ENCODE peak calls at places on chromosomes 13 and 19, in four cellular contexts. M, A, C and R are unnamed samples.
A peak's percentile ranks its signal among the peaks of the same experiment; 100 is the strongest.

GRCh38 chr19:29660835-29661234 is 4.4 kb upstream of the PLEKHF1 start:
- DNase-seq in M (no peak), C (peak; percentile 72), A (no peak), R (no peak)

GRCh38 chr19:56106993-56107392 is 14.1 kb downstream of the ZNF787 start:
- DNase-seq in M (no peak), A (no peak), C (no peak), R (no peak)

GRCh38 chr19:47247308-47247990 is 8.9 kb upstream of the CCDC9 start:
- DNase-seq in A (peak; percentile 74), M (peak; percentile 75), C (peak; percentile 93), R (no peak)

GRCh38 chr19:3135961-3136683 is at the start of gene GNA15:
- DNase-seq in A (no peak), M (no peak), C (no peak), R (peak; percentile 67)

GRCh38 chr13:95121516-95121915 is 179.7 kb downstream of the ABCC4 start:
- DNase-seq in M (no peak), C (no peak), A (no peak), R (no peak)

GRCh38 chr19:12052571-12053169 is at the start of gene ZNF878:
- DNase-seq in A (peak; percentile 63), M (peak; percentile 85), C (peak; percentile 86), R (no peak)

GRCh38 chr13:33676700-33677048 is 141.3 kb upstream of the RFC3 start:
- DNase-seq in C (no peak), A (peak; percentile 39), M (peak; percentile 21), R (no peak)

GRCh38 chr19:17673937-17674799 is 14.0 kb downstream of the UNC13A start:
- DNase-seq in A (no peak), M (no peak), C (no peak), R (no peak)

GRCh38 chr19:4233282-4233853 is 4.0 kb downstream of the EBI3 start:
- DNase-seq in M (peak; percentile 8), A (no peak), C (peak; percentile 82), R (no peak)

GRCh38 chr13:25213716-25214115 is 41.6 kb upstream of the AMER2 start:
- DNase-seq in M (no peak), C (no peak), A (no peak), R (peak; percentile 73)

GRCh38 chr13:110132178-110132975 is 174.6 kb downstream of the COL4A1 start:
- DNase-seq in C (no peak), A (no peak), M (peak; percentile 50), R (no peak)

GRCh38 chr19:45404557-45405434 is at the start of gene PPP1R13L:
- DNase-seq in A (peak; percentile 90), M (peak; percentile 56), C (peak; percentile 92), R (peak; percentile 94)

GRCh38 chr19:31135841-31136240 is 213.4 kb downstream of the TSHZ3 start:
- DNase-seq in A (no peak), C (no peak), M (peak; percentile 56), R (no peak)

DNA sequence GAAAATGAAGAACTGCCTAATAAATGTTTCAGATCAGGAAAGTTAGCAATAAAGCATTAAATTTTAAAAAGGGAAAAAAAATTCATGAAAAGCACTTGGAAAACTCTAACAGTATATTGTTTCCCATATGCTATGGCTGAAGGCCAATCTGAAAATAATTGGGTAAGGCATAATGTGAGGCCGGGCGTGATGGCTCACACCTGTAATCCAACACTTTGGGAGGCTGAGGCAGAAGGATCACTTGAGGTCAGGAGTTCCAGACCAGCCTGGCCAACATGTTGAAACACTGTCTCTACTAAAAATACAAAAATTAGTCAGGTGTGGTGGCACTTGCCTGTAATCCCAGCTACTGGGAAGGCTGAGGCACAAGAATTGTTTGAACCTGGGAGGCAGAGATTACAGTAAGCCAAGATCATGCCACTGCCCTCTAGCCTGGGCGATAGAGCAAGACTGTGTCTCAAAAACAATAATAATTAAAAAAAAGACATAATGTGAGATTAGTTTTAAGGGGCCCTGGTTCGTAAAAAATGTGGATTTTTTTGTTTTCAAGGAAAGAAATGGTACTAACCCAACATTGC is 15.2 kb downstream of the INTS6 start:
- DNase-seq in M (no peak), A (no peak), C (no peak), R (no peak)
- H3K4me1 ChIP-seq in M (no peaks in the 10 kb centered on the region), A (no peaks in the 10 kb centered on the region), C (peaks cover 7% of the 10 kb centered on the region), R (no peaks in the 10 kb centered on the region)

GRCh38 chr19:9842834-9843625 is 7.9 kb downstream of the PIN1 start:
- DNase-seq in C (no peak), M (no peak), A (no peak), R (no peak)

GRCh38 chr19:9836021-9836420 is 903 bp downstream of the PIN1 start:
- DNase-seq in A (no peak), M (peak; percentile 43), C (peak; percentile 45), R (no peak)

GRCh38 chr19:9838324-9838723 is 3.2 kb downstream of the PIN1 start:
- DNase-seq in C (no peak), M (no peak), A (no peak), R (no peak)

GRCh38 chr19:9835507-9835949 is 410 bp downstream of the PIN1 start:
- DNase-seq in A (no peak), C (no peak), M (no peak), R (no peak)

DNA sequence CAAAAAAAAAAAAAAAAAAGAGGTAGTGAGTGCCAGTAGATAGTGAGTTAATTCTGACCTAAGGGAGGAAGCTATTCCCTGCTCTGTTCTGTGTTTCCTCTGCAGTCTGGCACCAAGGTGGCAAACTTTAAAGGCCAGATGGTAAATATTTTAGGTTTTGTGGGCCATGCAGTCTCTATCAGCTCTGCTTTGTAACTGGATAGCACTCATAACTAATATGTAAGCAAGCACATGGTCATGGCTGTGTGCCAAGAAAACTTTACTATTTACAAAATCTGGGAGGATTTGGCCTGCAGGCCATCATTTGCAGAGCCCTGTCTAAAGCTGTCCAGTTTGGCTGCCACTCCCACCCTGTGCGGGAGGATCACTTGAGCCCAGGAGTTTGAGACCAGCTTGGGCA is 4.3 kb downstream of the PIN1 start:
- DNase-seq in M (peak; percentile 51), A (no peak), C (no peak), R (no peak)
- H3K9me1 ChIP-seq in M (peaks cover 4% of the 10 kb centered on the region), A (no peaks in the 10 kb centered on the region), C (peaks cover 2% of the 10 kb centered on the region), R (no peaks in the 10 kb centered on the region)

GRCh38 chr13:106529415-106530208 is 5.8 kb downstream of the EFNB2 start:
- DNase-seq in M (no peak), A (peak; percentile 30), C (no peak), R (no peak)

GRCh38 chr13:106528711-106529414 is 6.6 kb downstream of the EFNB2 start:
- DNase-seq in M (no peak), A (no peak), C (no peak), R (no peak)

GRCh38 chr13:106532111-106532929 is 3.1 kb downstream of the EFNB2 start:
- DNase-seq in M (peak; percentile 32), C (no peak), A (peak; percentile 65), R (no peak)

GRCh38 chr13:106530907-106531520 is 4.4 kb downstream of the EFNB2 start:
- DNase-seq in C (no peak), A (peak; percentile 61), M (no peak), R (no peak)

DNA sequence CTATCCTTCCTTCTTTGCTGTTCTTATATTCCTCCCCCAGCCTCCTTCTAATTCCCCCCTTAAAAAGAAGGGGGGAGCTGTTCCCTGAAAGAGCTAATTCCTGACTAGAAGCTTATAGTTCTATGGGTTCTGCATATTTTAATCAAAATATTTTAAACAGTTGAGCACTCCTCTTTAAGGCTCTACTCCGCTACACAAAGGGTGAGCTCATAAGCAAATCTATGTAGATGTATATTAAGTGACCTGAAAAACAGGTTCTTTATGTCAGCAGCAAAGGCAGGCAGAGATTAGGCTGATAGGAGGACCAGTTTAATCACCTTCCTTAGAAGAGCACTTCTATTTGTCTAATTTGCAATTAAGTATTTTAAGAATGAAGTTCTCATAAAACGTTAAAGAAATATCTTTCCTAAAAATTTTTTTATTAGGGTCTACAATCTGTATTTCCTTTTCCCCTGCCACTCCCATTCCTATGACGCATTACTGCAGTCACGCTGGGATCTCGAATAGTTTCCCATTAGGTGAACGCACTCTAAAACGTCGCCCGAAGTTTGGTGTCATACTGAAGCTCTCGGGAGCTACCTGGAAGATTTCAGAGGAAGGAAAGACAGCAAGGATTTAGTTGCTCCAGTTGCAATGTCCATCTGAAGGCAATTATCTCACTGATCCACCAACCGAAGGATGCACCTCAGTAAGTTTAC is 5.1 kb downstream of the EFNB2 start:
- DNase-seq in A (peak; percentile 61), M (no peak), C (no peak), R (no peak)
- H3K4me1 ChIP-seq in A (peaks cover 21% of the 10 kb centered on the region), M (peaks cover 5% of the 10 kb centered on the region), C (no peaks in the 10 kb centered on the region), R (peaks cover 46% of the 10 kb centered on the region)

DNA sequence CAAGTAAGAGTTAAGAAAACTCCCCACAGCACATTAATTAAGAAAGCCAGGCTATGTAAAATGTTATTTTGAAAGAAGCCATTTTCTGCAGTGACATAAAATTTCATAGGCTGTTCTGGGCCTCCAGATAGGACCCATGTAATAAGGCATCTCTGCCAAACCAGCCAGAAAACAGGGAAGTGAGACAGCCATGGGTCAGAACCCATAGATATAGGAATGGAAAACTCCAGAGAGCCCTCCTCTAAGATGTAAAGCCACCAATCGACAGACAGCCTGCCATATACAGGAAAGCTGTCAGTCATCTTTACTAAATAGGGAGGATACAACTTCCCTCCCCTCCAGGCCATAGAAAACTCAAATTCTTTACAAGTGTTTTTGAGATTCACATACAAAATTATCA is 493.3 kb downstream of the COG6 start:
- DNase-seq in M (no peak), C (no peak), A (peak; percentile 55), R (no peak)
- H3K9me1 ChIP-seq in M (no peaks in the 10 kb centered on the region), C (no peaks in the 10 kb centered on the region), A (no peaks in the 10 kb centered on the region), R (no peaks in the 10 kb centered on the region)

GRCh38 chr13:44108345-44108858 is 228.7 kb downstream of the LACC1 start:
- DNase-seq in A (peak; percentile 35), M (no peak), C (no peak), R (no peak)
- H3K4me1 ChIP-seq in A (no peaks in the 10 kb centered on the region), M (no peaks in the 10 kb centered on the region), C (no peaks in the 10 kb centered on the region), R (peaks cover 17% of the 10 kb centered on the region)

GRCh38 chr13:100674363-100674847 is at the start of gene TMTC4:
- DNase-seq in C (no peak), A (no peak), M (no peak), R (no peak)

GRCh38 chr13:100674848-100675659 is 459 bp upstream of the TMTC4 start:
- DNase-seq in C (peak; percentile 96), M (peak; percentile 96), A (peak; percentile 99), R (peak; percentile 57)

GRCh38 chr13:100673376-100673830 is 1.2 kb downstream of the TMTC4 start:
- DNase-seq in A (no peak), M (no peak), C (peak; percentile 16), R (no peak)

GRCh38 chr13:100675660-100676129 is 1.1 kb upstream of the TMTC4 start:
- DNase-seq in M (no peak), A (no peak), C (no peak), R (no peak)

GRCh38 chr13:100673831-100674362 is 698 bp downstream of the TMTC4 start:
- DNase-seq in M (peak; percentile 83), A (peak; percentile 91), C (peak; percentile 66), R (no peak)
- H3K9me1 ChIP-seq in M (peaks cover 4% of the 10 kb centered on the region), A (no peaks in the 10 kb centered on the region), C (no peaks in the 10 kb centered on the region), R (no peaks in the 10 kb centered on the region)

DNA sequence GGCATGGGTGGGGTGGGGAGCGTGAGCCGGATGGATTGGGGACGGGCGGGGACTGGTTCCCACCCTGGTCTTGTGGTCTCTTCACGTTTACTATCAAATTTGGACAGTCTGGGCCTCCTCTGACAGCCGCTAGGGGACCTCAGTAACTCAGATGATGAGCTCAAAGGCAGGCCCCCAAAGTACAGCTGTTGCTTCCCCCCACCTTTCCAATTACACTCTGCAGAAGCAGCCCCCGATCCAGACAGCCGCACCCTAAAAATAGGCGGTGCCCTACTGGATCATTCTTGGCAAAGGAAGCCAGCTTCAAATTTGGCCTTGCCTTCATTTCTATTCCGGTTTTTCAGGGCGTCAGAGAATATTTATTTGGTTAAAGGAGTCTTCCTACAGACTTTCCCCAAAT is 1.9 kb upstream of the FOXO1 start:
- DNase-seq in C (peak; percentile 64), A (peak; percentile 45), M (no peak), R (no peak)
- H3K4me1 ChIP-seq in C (peaks cover 17% of the 10 kb centered on the region), A (peaks cover 25% of the 10 kb centered on the region), M (peaks cover 2% of the 10 kb centered on the region), R (peaks cover 34% of the 10 kb centered on the region)